ENCODE peak calls at places on chromosomes 2 and 18, in seven cellular contexts. One of them, this sample, is unnamed. For H3K27me3, the result is how much of the 10 kb centered on the place peaks cover.

GRCh38 chr2:113370478-113371091 is 66.9 kb upstream of the ZNG1B start:
- DNase-seq in ovary: peak
- DNase-seq in uterus: peak
- DNase-seq in stomach: peak
- DNase-seq in HCT116: peak
- DNase-seq in body of pancreas: peak
- DNase-seq in breast epithelium: peak
- DNase-seq in this sample: peak

GRCh38 chr2:238936162-238937052 is 88.5 kb downstream of the TWIST2 start:
- DNase-seq in ovary: no peak
- DNase-seq in uterus: peak
- DNase-seq in stomach: peak
- DNase-seq in HCT116: no peak
- DNase-seq in body of pancreas: no peak
- DNase-seq in breast epithelium: no peak
- DNase-seq in this sample: peak

GRCh38 chr2:5520352-5520996 is 171.7 kb upstream of the SOX11 start:
- DNase-seq in ovary: no peak
- DNase-seq in uterus: peak
- DNase-seq in stomach: no peak
- DNase-seq in HCT116: no peak
- DNase-seq in body of pancreas: no peak
- DNase-seq in breast epithelium: no peak
- DNase-seq in this sample: no peak

GRCh38 chr2:60806988-60807681 is 51.1 kb downstream of the PAPOLG start:
- DNase-seq in ovary: no peak
- DNase-seq in uterus: no peak
- DNase-seq in stomach: no peak
- DNase-seq in HCT116: no peak
- DNase-seq in body of pancreas: no peak
- DNase-seq in breast epithelium: no peak
- DNase-seq in this sample: no peak

GRCh38 chr2:241315879-241316700 is at the start of gene SEPTIN2:
- DNase-seq in ovary: peak
- DNase-seq in uterus: peak
- DNase-seq in stomach: no peak
- DNase-seq in HCT116: peak
- DNase-seq in body of pancreas: no peak
- DNase-seq in breast epithelium: peak
- DNase-seq in this sample: no peak

GRCh38 chr18:74204543-74205152 is 56.3 kb downstream of the TIMM21 start:
- DNase-seq in ovary: peak
- DNase-seq in uterus: peak
- DNase-seq in stomach: no peak
- DNase-seq in HCT116: no peak
- DNase-seq in body of pancreas: no peak
- DNase-seq in breast epithelium: no peak
- DNase-seq in this sample: no peak

GRCh38 chr2:109604597-109604996 is 9.2 kb downstream of the SEPTIN10 start:
- DNase-seq in ovary: no peak
- DNase-seq in uterus: no peak
- DNase-seq in stomach: no peak
- DNase-seq in HCT116: peak
- DNase-seq in body of pancreas: no peak
- DNase-seq in breast epithelium: no peak
- DNase-seq in this sample: no peak

GRCh38 chr2:29589440-29590103 is 331.8 kb downstream of the ALK start:
- DNase-seq in ovary: no peak
- DNase-seq in uterus: no peak
- DNase-seq in stomach: no peak
- DNase-seq in HCT116: no peak
- DNase-seq in body of pancreas: no peak
- DNase-seq in breast epithelium: no peak
- DNase-seq in this sample: no peak

GRCh38 chr2:15704086-15704787 is 112.6 kb downstream of the DDX1 start:
- DNase-seq in ovary: peak
- DNase-seq in uterus: no peak
- DNase-seq in stomach: no peak
- DNase-seq in HCT116: no peak
- DNase-seq in body of pancreas: no peak
- DNase-seq in breast epithelium: no peak
- DNase-seq in this sample: no peak

GRCh38 chr18:49690307-49690706 is 123.0 kb downstream of the ACAA2 start:
- DNase-seq in ovary: no peak
- DNase-seq in uterus: no peak
- DNase-seq in stomach: no peak
- DNase-seq in HCT116: peak
- DNase-seq in body of pancreas: no peak
- DNase-seq in breast epithelium: no peak
- DNase-seq in this sample: no peak

GRCh38 chr2:70094978-70095832 is 7.9 kb downstream of the PCBP1 start:
- DNase-seq in ovary: peak
- DNase-seq in uterus: peak
- DNase-seq in stomach: peak
- DNase-seq in HCT116: no peak
- DNase-seq in body of pancreas: peak
- DNase-seq in breast epithelium: peak
- DNase-seq in this sample: peak

GRCh38 chr2:1518891-1519530 is 105.7 kb downstream of the TPO start:
- DNase-seq in ovary: no peak
- DNase-seq in uterus: no peak
- DNase-seq in stomach: no peak
- DNase-seq in HCT116: no peak
- DNase-seq in body of pancreas: no peak
- DNase-seq in breast epithelium: no peak
- DNase-seq in this sample: no peak

GRCh38 chr2:237132799-237133198 is 47.1 kb downstream of the COPS8 start:
- DNase-seq in ovary: no peak
- DNase-seq in uterus: peak
- DNase-seq in stomach: no peak
- DNase-seq in HCT116: peak
- DNase-seq in body of pancreas: no peak
- DNase-seq in breast epithelium: no peak
- DNase-seq in this sample: no peak

GRCh38 chr2:67625671-67626070 is 228.5 kb downstream of the ETAA1 start:
- DNase-seq in ovary: no peak
- DNase-seq in uterus: no peak
- DNase-seq in stomach: no peak
- DNase-seq in HCT116: no peak
- DNase-seq in body of pancreas: no peak
- DNase-seq in breast epithelium: no peak
- DNase-seq in this sample: no peak

DNA sequence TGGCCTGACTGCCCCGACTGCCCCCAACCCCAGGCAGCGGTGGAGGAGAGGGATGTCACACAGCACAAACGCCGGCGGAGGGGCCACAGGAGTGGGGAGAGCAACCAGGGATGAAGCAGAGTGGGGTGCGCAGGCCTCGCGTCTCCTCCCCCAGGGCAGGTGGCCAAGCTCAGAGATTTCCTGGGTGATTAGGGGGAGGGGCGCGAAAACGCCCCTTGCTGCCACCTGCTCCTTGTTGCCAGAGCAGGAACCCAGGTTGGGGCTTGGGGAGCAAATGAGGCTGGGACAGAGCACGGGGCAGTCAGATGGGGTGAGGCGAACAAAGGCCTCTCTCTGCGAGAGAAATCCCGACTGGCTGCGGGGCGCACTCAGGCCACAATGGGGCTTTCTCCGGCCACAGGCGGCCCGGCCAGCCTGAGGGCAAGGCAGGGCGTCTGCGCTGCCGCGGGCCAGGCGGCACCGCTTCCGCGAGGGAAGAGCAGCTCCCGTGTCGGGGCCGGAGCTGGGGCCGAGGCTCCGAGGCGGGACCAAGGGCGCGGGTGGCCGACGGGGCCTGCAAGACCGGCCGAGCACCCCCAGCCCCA is 11.5 kb downstream of the TEX44 start:
- DNase-seq in ovary: peak
- DNase-seq in uterus: peak
- DNase-seq in stomach: peak
- DNase-seq in HCT116: no peak
- DNase-seq in body of pancreas: peak
- DNase-seq in breast epithelium: peak
- DNase-seq in this sample: no peak
- TF ChIP-seq POLR2A in ovary: peak
- TF ChIP-seq POLR2A in uterus: no peak
- TF ChIP-seq POLR2A in stomach: no peak
- TF ChIP-seq POLR2A in HCT116: no peak
- TF ChIP-seq POLR2A in body of pancreas: peak
- TF ChIP-seq POLR2A in breast epithelium: peak
- TF ChIP-seq POLR2A in this sample: peak

DNA sequence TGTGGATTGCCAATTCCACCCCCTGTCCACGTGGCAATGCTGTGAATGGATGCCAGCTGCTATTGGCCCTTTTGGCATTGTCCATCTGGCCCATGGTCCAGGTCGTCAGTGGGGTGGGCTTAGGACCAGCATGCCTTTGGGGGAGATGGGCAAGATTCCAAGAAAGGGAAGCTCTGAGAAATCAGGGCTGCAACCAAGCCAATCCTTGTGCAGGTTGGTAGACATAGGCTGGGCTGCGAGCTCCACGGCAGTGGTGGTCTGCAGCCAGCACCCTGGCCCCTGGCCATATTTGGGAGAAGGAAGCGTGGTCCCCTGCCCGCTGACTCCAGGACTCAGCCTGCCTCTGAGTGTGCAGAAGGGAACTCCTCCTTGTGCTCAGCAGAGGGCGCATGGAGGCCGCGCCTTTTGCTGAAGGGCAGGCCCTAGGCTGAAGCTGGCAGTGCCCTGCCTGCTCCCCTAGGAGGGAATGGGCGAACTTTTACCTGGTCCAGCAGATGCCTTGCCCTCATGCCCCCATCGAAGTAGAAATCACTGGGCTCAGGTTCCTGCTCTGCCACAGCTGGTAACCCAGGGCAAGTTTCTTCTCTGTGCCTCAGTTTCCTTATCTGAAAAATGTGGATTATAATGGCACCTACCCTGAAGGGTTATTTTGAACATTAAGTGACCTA is 5.4 kb downstream of the SPR start:
- DNase-seq in ovary: peak
- DNase-seq in uterus: no peak
- DNase-seq in stomach: peak
- DNase-seq in HCT116: no peak
- DNase-seq in body of pancreas: peak
- DNase-seq in breast epithelium: no peak
- DNase-seq in this sample: peak
- H3K27me3 ChIP-seq in ovary: under half
- H3K27me3 ChIP-seq in uterus: under half
- H3K27me3 ChIP-seq in stomach: under half
- H3K27me3 ChIP-seq in HCT116: under half
- H3K27me3 ChIP-seq in body of pancreas: under half
- H3K27me3 ChIP-seq in breast epithelium: under half
- H3K27me3 ChIP-seq in this sample: under half

DNA sequence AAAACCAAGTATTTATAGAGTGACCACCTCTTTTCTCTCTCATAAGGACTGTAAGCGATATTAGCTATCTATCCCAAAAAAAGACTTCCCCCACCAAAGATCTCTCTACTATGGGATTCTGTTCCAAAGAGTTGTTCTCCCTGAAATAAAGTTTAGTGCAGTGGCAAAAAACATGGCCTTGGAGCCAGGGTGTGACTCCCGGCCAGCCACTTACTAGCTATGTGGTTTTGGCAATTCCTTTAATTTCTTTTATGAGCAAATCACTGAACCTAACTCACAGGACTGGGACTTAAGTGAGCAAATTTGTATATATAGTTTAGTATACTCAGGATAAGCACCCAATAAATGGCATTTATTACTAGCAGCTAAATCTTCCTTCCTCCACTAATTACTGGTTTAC is 42.6 kb downstream of the SESTD1 start:
- DNase-seq in ovary: no peak
- DNase-seq in uterus: no peak
- DNase-seq in stomach: no peak
- DNase-seq in HCT116: no peak
- DNase-seq in body of pancreas: no peak
- DNase-seq in breast epithelium: no peak
- DNase-seq in this sample: no peak
- H3K27ac ChIP-seq in ovary: no peak
- H3K27ac ChIP-seq in uterus: no peak
- H3K27ac ChIP-seq in stomach: no peak
- H3K27ac ChIP-seq in HCT116: no peak
- H3K27ac ChIP-seq in body of pancreas: no peak
- H3K27ac ChIP-seq in breast epithelium: no peak
- H3K27ac ChIP-seq in this sample: no peak

GRCh38 chr2:74488643-74489481 is 6.0 kb downstream of the TTC31 start:
- DNase-seq in ovary: no peak
- DNase-seq in uterus: no peak
- DNase-seq in stomach: no peak
- DNase-seq in HCT116: no peak
- DNase-seq in body of pancreas: no peak
- DNase-seq in breast epithelium: no peak
- DNase-seq in this sample: no peak

GRCh38 chr2:74481432-74481831 is 1.4 kb downstream of the CCDC142 start:
- DNase-seq in ovary: no peak
- DNase-seq in uterus: no peak
- DNase-seq in stomach: no peak
- DNase-seq in HCT116: no peak
- DNase-seq in body of pancreas: no peak
- DNase-seq in breast epithelium: no peak
- DNase-seq in this sample: no peak

GRCh38 chr2:74486141-74486540 is 3.3 kb downstream of the TTC31 start:
- DNase-seq in ovary: no peak
- DNase-seq in uterus: no peak
- DNase-seq in stomach: no peak
- DNase-seq in HCT116: no peak
- DNase-seq in body of pancreas: no peak
- DNase-seq in breast epithelium: no peak
- DNase-seq in this sample: no peak

GRCh38 chr2:74481961-74482800 is 617 bp downstream of the CCDC142 start:
- DNase-seq in ovary: peak
- DNase-seq in uterus: no peak
- DNase-seq in stomach: no peak
- DNase-seq in HCT116: no peak
- DNase-seq in body of pancreas: no peak
- DNase-seq in breast epithelium: no peak
- DNase-seq in this sample: no peak

DNA sequence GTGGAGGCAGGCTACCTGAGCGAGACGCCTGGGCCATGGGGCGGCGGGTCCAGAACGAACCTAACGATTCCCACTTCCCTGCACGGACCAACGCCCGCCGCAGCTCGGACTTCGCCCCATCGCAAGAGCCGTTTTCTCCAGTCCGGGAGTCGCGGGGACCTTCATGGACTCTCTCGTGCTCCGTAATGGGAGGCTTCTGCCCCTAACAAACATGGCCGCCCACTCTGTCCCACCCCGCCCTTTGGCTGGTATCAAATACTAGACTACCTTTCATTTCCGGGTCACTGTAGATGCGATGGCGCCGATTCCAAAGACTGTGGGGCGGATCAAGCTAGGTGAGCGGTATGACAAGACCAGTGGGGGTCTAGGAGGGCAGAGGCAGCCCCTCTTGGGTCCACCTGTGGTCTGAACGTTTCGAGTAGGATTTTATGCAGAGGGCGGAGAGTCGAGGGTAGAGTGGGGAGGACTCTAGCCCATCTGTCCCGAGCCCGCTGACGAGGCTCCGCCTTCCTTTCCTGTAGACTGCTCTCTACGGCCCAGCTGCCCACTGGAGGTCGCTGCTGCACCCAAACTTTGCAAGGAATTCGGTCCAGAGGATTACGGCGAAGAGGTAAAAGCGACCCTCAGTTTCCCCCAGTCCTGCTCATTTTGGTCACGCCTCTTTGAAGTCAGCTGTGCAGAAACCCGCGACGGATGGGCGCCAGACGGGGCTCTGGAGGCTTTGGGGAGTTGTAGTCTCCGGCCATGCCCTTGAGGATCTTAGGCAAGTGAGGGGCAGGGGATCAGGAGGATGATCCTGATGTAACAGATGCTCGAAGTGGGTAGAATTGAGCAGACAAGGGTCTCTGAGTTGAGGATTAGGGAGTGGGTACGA is at the start of the genes CCDC142 and TTC31:
- DNase-seq in ovary: peak
- DNase-seq in uterus: peak
- DNase-seq in stomach: peak
- DNase-seq in HCT116: peak
- DNase-seq in body of pancreas: peak
- DNase-seq in breast epithelium: peak
- DNase-seq in this sample: peak
- TF ChIP-seq POLR2A in ovary: peak
- TF ChIP-seq POLR2A in uterus: no peak
- TF ChIP-seq POLR2A in stomach: no peak
- TF ChIP-seq POLR2A in HCT116: peak
- TF ChIP-seq POLR2A in body of pancreas: peak
- TF ChIP-seq POLR2A in breast epithelium: no peak
- TF ChIP-seq POLR2A in this sample: peak